ENCODE peak calls at places on chromosomes 4 and X, in ten cellular contexts. W is kidney, E is AG10803, O is activated B cell treated with CpG ODN at 0.5 μM for 24 hours, K is choroid plexus epithelial cell, T is hepatocyte, U is IMR-90, V is PC-3, M is GM12878, D is colonic mucosa. J is an unnamed sample.
A peak's percentile ranks its signal among the peaks of the same experiment; 100 is the strongest.

GRCh38 chr4:95636061-95636460 is 87.3 kb upstream of the UNC5C start:
- DNase-seq in D (no peak), E (no peak), W (no peak), O (no peak), K (no peak), T (no peak), U (no peak), M (no peak), V (no peak), J (no peak)

GRCh38 chr4:8205241-8205707 is 6.2 kb downstream of the SH3TC1 start:
- DNase-seq in V (no peak), D (no peak), W (no peak), U (peak; percentile 38), E (no peak), M (no peak), O (no peak), T (no peak), K (no peak), J (no peak)

GRCh38 chr4:102778720-102779119 is 18.0 kb upstream of the MANBA start:
- DNase-seq in U (no peak), E (no peak), M (no peak), D (peak; percentile 75), V (no peak), W (peak; percentile 71), O (no peak), K (no peak), T (peak; percentile 78), J (no peak)

GRCh38 chr4:150501019-150501727 is 80.8 kb upstream of the MAB21L2 start:
- DNase-seq in K (peak; percentile 91), T (no peak), E (peak; percentile 81), D (no peak), V (peak; percentile 69), M (no peak), O (no peak), W (no peak), U (peak; percentile 89), J (no peak)

GRCh38 chr4:154082760-154083530 is 294.1 kb upstream of the SFRP2 start:
- DNase-seq in K (peak; percentile 43), E (peak; percentile 6), O (no peak), T (peak; percentile 7), M (no peak), D (no peak), W (no peak), V (peak; percentile 40), U (no peak), J (peak; percentile 85)

GRCh38 chrX:66632986-66633385 is 5.9 kb downstream of the EDA2R start:
- DNase-seq in W (no peak), V (no peak), D (no peak), U (peak; percentile 35), K (peak; percentile 32), O (no peak), E (peak; percentile 66), M (no peak), T (no peak), J (no peak)

GRCh38 chr4:6324999-6325790 is 55.5 kb downstream of the WFS1 start:
- DNase-seq in D (peak; percentile 29), O (no peak), M (no peak), V (peak; percentile 73), K (peak; percentile 16), T (peak; percentile 57), U (no peak), W (peak; percentile 84), E (peak; percentile 12), J (no peak)

GRCh38 chr4:56323386-56323785 is 63.9 kb downstream of the AASDH start:
- DNase-seq in W (no peak), M (no peak), O (no peak), K (no peak), U (peak; percentile 4), V (no peak), D (no peak), T (no peak), E (no peak), J (no peak)

GRCh38 chr4:140757220-140757607 is 1.0 kb upstream of the TBC1D9 start:
- DNase-seq in O (no peak), M (no peak), D (no peak), K (no peak), E (no peak), V (no peak), U (no peak), T (no peak), W (no peak), J (no peak)

GRCh38 chr4:67465032-67465762 is 80.1 kb downstream of the CENPC start:
- DNase-seq in W (no peak), V (no peak), D (no peak), T (peak; percentile 14), K (peak; percentile 15), E (peak; percentile 26), M (no peak), O (no peak), U (peak; percentile 55), J (no peak)

GRCh38 chrX:108419401-108419800 is 18.8 kb downstream of the COL4A6 start:
- DNase-seq in M (no peak), K (no peak), O (no peak), U (no peak), D (no peak), T (no peak), E (no peak), V (no peak), W (no peak), J (no peak)

GRCh38 chr4:55359397-55359916 is 13.4 kb downstream of the SRD5A3 start:
- DNase-seq in E (peak; percentile 70), K (no peak), O (no peak), M (no peak), W (no peak), V (no peak), D (no peak), T (no peak), U (no peak), J (no peak)

GRCh38 chrX:133660356-133660755 is 245.1 kb upstream of the GPC4 start:
- DNase-seq in O (no peak), V (peak; percentile 87), D (no peak), T (no peak), U (peak; percentile 48), M (no peak), W (no peak), K (peak; percentile 58), E (peak; percentile 71), J (no peak)

GRCh38 chrX:68978211-68978780 is 149.5 kb downstream of the EFNB1 start:
- DNase-seq in D (no peak), E (peak; percentile 49), V (no peak), M (no peak), W (no peak), T (peak; percentile 43), O (no peak), U (peak; percentile 56), K (peak; percentile 78), J (no peak)

GRCh38 chrX:136170109-136170800 is 22.9 kb downstream of the FHL1 start:
- DNase-seq in U (peak; percentile 50), E (peak; percentile 71), V (no peak), W (no peak), K (peak; percentile 63), D (no peak), T (peak; percentile 16), O (no peak), M (no peak), J (no peak)
- TF ChIP-seq CTCF in U (peak; percentile 46), E (peak; percentile 68), V (no peak), W (peak; percentile 40), K (peak; percentile 53), D (no peak), T (peak; percentile 20), O (no peak), M (no peak), J (no peak)

DNA sequence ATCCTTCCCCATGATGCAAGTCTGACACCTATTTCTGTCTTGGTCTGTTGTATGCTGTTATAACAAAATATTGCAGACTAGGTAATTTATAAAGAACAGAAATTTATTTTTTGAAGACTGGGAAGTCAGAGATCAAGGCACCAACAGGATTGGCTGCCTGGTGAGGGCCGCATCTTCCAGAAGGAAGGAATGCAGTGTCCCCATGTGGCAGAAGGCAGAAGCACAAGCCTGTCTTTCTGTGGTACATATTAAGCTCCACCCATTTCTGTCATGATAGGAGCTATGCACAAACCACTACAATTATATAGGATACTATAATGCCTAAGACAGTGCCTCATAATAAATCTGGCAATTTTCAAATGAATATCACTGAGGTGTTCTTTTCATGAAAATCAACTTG is 502.3 kb upstream of the DIAPH2 start:
- DNase-seq in E (peak; percentile 0), K (peak; percentile 45), D (peak; percentile 19), W (no peak), U (peak; percentile 15), T (peak; percentile 48), V (peak; percentile 69), O (no peak), M (no peak), J (peak; percentile 41)
- TF ChIP-seq CTCF in E (peak; percentile 23), K (peak; percentile 60), D (peak; percentile 31), W (peak; percentile 35), U (peak; percentile 28), T (peak; percentile 51), V (peak; percentile 85), O (no peak), M (peak; percentile 24), J (peak; percentile 43)

GRCh38 chrX:138849521-138849920 is 138.0 kb upstream of the FGF13 start:
- DNase-seq in K (no peak), O (no peak), U (no peak), W (no peak), T (no peak), E (peak; percentile 50), V (no peak), M (no peak), D (no peak), J (no peak)

GRCh38 chrX:138845791-138846190 is 134.3 kb upstream of the FGF13 start:
- DNase-seq in V (no peak), D (no peak), U (no peak), K (no peak), W (no peak), T (no peak), O (no peak), M (no peak), E (no peak), J (no peak)

DNA sequence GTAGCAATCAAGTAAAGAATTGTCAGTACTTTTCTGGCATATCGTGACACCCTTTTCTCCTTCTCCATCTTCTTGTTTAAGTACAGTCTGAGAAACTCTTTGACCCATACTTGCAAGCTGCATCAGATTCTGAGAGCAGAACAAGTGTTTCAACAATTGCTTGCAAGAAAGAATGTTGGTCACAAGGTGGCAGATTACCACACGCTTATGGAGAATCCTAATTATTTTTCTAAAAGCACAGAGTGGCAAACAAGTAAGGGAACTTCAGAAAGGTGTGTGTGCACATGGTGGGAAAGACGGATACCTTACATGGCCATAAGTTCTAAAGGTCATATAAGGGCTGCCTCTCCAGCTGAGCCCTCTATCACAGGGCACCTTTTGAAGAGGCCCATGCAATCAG is 136.4 kb upstream of the FGF13 start:
- DNase-seq in W (no peak), E (peak; percentile 51), U (no peak), V (peak; percentile 48), K (peak; percentile 2), T (peak; percentile 7), M (no peak), D (no peak), O (no peak), J (no peak)
- TF ChIP-seq CTCF in W (peak; percentile 21), E (peak; percentile 50), U (no peak), V (peak; percentile 65), K (no peak), T (peak; percentile 27), M (no peak), D (no peak), O (no peak), J (no peak)

GRCh38 chrX:81168391-81168790 is 33.3 kb downstream of the HMGN5 start:
- DNase-seq in K (no peak), O (no peak), T (no peak), D (no peak), M (no peak), E (no peak), W (no peak), V (no peak), U (no peak), J (no peak)

GRCh38 chrX:81174286-81174685 is 27.4 kb downstream of the HMGN5 start:
- DNase-seq in W (no peak), O (no peak), V (peak; percentile 71), E (peak; percentile 13), T (peak; percentile 12), D (no peak), K (peak; percentile 48), M (no peak), U (peak; percentile 37), J (no peak)
- TF ChIP-seq CTCF in W (no peak), O (no peak), V (peak; percentile 59), E (peak; percentile 42), T (peak; percentile 41), D (no peak), K (peak; percentile 32), M (no peak), U (peak; percentile 48), J (peak; percentile 32)